ENCODE peak calls at places on chromosomes 7 and 10, in six cellular contexts. S, I, G, R, C and B are unnamed samples.

GRCh38 chr7:80884511-80885195 is 34.2 kb downstream of the SEMA3C start:
- DNase-seq in S (no peak), I (no peak), G (no peak), R (no peak), C (no peak), B (no peak)

GRCh38 chr10:118840071-118840775 is 85.5 kb upstream of the CACUL1 start:
- DNase-seq in S (peak), I (no peak), G (no peak), R (no peak), C (peak), B (no peak)

GRCh38 chr7:111595780-111596179 is 33.5 kb upstream of the IMMP2L start:
- DNase-seq in S (no peak), I (no peak), G (no peak), R (no peak), C (no peak), B (no peak)

GRCh38 chr7:80591654-80592053 is 46.8 kb upstream of the CD36 start:
- DNase-seq in S (no peak), I (no peak), G (no peak), R (no peak), C (no peak), B (peak)

GRCh38 chr7:116527521-116527920 is 2.7 kb downstream of the CAV1 start:
- DNase-seq in S (peak), I (no peak), G (no peak), R (no peak), C (no peak), B (no peak)

GRCh38 chr10:43698156-43698555 is 49.5 kb upstream of the ZNF32 start:
- DNase-seq in S (no peak), I (peak), G (peak), R (no peak), C (no peak), B (no peak)

GRCh38 chr10:62414359-62414758 is 40.2 kb downstream of the ZNF365 start:
- DNase-seq in S (peak), I (no peak), G (no peak), R (no peak), C (no peak), B (no peak)

GRCh38 chr7:55157347-55158105 is 138.7 kb downstream of the EGFR start:
- DNase-seq in S (no peak), I (peak), G (no peak), R (no peak), C (no peak), B (no peak)

GRCh38 chr7:77727936-77728701 is 31.9 kb downstream of the RSBN1L start:
- DNase-seq in S (peak), I (peak), G (no peak), R (no peak), C (no peak), B (no peak)

GRCh38 chr7:143214789-143215679 is 6.8 kb upstream of the TAS2R40 start:
- DNase-seq in S (peak), I (peak), G (no peak), R (peak), C (peak), B (peak)

GRCh38 chr7:79789584-79790345 is 336.3 kb upstream of the MAGI2 start:
- DNase-seq in S (no peak), I (no peak), G (no peak), R (no peak), C (no peak), B (no peak)

GRCh38 chr10:30804478-30805055 is 175.0 kb upstream of the LYZL2 start:
- DNase-seq in S (peak), I (no peak), G (no peak), R (no peak), C (no peak), B (no peak)

GRCh38 chr7:100629117-100629711 is 12.1 kb downstream of the TFR2 start:
- DNase-seq in S (peak), I (peak), G (no peak), R (no peak), C (peak), B (peak)

GRCh38 chr7:158527902-158528502 is 59.6 kb downstream of the PTPRN2 start:
- DNase-seq in S (no peak), I (no peak), G (no peak), R (no peak), C (no peak), B (no peak)

GRCh38 chr7:24786306-24786705 is 29.0 kb upstream of the GSDME start:
- DNase-seq in S (no peak), I (no peak), G (no peak), R (no peak), C (no peak), B (no peak)

GRCh38 chr10:69636626-69637550 is 6.8 kb downstream of the FAM241B start:
- DNase-seq in S (peak), I (no peak), G (no peak), R (peak), C (peak), B (peak)

GRCh38 chr10:3741688-3742461 is 43.1 kb downstream of the KLF6 start:
- DNase-seq in S (peak), I (no peak), G (no peak), R (no peak), C (no peak), B (no peak)

GRCh38 chr10:77328272-77328816 is 309.3 kb downstream of the KCNMA1 start:
- DNase-seq in S (peak), I (peak), G (no peak), R (peak), C (peak), B (peak)

GRCh38 chr10:90227259-90227658 is 525.9 kb downstream of the KIF20B start:
- DNase-seq in S (peak), I (no peak), G (no peak), R (no peak), C (peak), B (no peak)

GRCh38 chr7:8938036-8938435 is 504.6 kb downstream of the NXPH1 start:
- DNase-seq in S (no peak), I (no peak), G (no peak), R (no peak), C (no peak), B (no peak)

GRCh38 chr7:46363688-46364087 is 442.6 kb upstream of the IGFBP3 start:
- DNase-seq in S (no peak), I (no peak), G (no peak), R (no peak), C (no peak), B (no peak)

GRCh38 chr7:65980478-65981250 is 1.3 kb downstream of the GUSB start:
- DNase-seq in S (no peak), I (peak), G (peak), R (no peak), C (peak), B (peak)

GRCh38 chr7:107291434-107291833 is 122.6 kb downstream of the HBP1 start:
- DNase-seq in S (peak), I (no peak), G (no peak), R (no peak), C (no peak), B (no peak)

GRCh38 chr10:110789604-110790428 is 81.9 kb upstream of the PDCD4 start:
- DNase-seq in S (no peak), I (no peak), G (no peak), R (no peak), C (no peak), B (no peak)

GRCh38 chr7:105387621-105388372 is 924 bp downstream of the SRPK2 start:
- DNase-seq in S (peak), I (peak), G (peak), R (peak), C (peak), B (peak)

GRCh38 chr7:136063337-136063666 is 86.1 kb upstream of the MTPN start:
- DNase-seq in S (no peak), I (no peak), G (no peak), R (no peak), C (no peak), B (no peak)

GRCh38 chr10:28331821-28332220 is 29.0 kb upstream of the MPP7 start:
- DNase-seq in S (peak), I (no peak), G (no peak), R (no peak), C (no peak), B (no peak)

GRCh38 chr10:103470755-103471653 is 8.0 kb downstream of the CALHM3 start:
- DNase-seq in S (no peak), I (no peak), G (peak), R (no peak), C (peak), B (peak)

GRCh38 chr10:11517150-11517549 is 94.3 kb downstream of the USP6NL start:
- DNase-seq in S (peak), I (no peak), G (no peak), R (no peak), C (peak), B (no peak)

GRCh38 chr7:28151965-28152364 is 28.6 kb downstream of the JAZF1 start:
- DNase-seq in S (peak), I (no peak), G (no peak), R (no peak), C (no peak), B (peak)

GRCh38 chr7:118184392-118184899 is 482 bp downstream of the LSM8 start:
- DNase-seq in S (no peak), I (no peak), G (no peak), R (no peak), C (no peak), B (no peak)

GRCh38 chr7:25804154-25804553 is 347.8 kb upstream of the NFE2L3 start:
- DNase-seq in S (peak), I (no peak), G (no peak), R (no peak), C (no peak), B (no peak)

GRCh38 chr10:74889662-74889998 is 63.2 kb downstream of the KAT6B start:
- DNase-seq in S (no peak), I (no peak), G (no peak), R (no peak), C (no peak), B (no peak)

GRCh38 chr10:74891048-74891447 is 64.6 kb downstream of the KAT6B start:
- DNase-seq in S (no peak), I (no peak), G (no peak), R (no peak), C (no peak), B (no peak)

GRCh38 chr10:74887614-74888284 is 61.3 kb downstream of the KAT6B start:
- DNase-seq in S (no peak), I (no peak), G (no peak), R (no peak), C (no peak), B (no peak)

GRCh38 chr10:74890460-74890859 is 64.1 kb downstream of the KAT6B start:
- DNase-seq in S (no peak), I (no peak), G (no peak), R (no peak), C (no peak), B (no peak)

DNA sequence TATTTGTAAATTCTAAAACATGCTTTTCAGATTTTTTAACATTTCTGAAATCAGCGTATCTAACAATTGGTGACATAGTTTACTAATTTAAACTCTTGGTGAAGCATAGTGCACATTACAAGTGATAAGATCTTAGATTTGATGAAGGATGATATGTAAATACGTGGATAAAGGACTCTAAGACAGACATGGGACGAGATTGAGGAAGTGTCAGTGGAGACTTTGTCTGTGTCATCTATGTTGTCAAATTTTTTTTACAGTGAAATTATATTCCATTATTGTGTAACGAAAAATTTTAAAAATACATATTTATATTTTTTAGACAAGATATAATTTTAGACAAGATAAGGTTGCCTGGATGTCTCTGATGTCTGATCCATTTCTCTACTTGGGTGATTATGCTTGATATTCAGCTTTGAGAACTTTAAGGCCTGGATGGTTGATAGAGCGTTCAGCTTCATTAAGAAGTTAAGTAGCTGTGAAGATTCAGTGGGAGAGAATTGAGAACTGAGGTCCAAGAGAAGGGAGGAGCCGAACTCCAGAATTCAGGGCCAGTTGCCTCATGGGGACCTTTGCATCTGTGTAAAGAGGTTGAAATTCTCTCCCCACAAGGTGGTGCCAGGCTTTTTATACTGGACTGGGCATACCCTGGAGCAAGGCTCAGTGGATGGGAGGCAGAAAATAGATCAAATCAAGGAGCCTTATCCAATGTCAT is 62.7 kb downstream of the KAT6B start:
- DNase-seq in S (peak), I (no peak), G (no peak), R (no peak), C (peak), B (no peak)
- TF ChIP-seq CTCF in S (peak), I (peak), G (no peak), R (no peak), C (no peak), B (no peak)

GRCh38 chr7:23276381-23276780 is 22.8 kb upstream of the MALSU1 start:
- DNase-seq in S (no peak), I (no peak), G (no peak), R (no peak), C (peak), B (no peak)
- TF ChIP-seq CTCF in S (no peak), I (peak), G (no peak), R (no peak), C (peak), B (no peak)

DNA sequence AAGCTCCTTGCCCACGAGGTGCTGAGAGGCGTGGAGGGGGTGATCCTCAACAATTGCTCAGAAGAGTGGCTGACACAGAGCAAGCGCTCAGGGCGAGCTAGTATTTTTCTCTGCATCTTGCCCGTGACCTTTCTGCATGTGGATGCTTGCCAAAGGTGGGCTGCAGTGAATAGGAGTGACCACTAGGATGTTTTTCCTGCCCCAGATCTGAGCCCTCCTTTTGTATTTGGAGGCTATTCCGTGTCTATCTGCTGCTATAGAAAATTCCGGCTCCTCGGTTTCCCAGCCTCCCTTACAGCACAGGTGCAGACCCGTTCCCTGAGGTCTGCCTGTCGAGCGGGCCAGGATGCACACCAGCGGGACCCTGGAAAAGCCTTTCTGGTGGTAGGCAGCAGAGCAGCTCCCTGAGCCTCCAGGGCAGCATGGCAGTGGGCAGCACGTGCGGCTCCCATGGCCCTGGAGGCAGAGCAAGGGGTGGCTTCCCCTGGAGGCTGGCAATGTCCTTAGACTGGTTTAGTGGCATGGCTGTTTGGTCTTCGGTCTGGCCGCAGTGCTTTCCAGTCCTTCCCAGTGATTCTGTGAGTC is 145.1 kb upstream of the PCBD1 start:
- DNase-seq in S (no peak), I (no peak), G (peak), R (no peak), C (no peak), B (no peak)
- TF ChIP-seq CTCF in S (no peak), I (no peak), G (no peak), R (peak), C (no peak), B (no peak)

DNA sequence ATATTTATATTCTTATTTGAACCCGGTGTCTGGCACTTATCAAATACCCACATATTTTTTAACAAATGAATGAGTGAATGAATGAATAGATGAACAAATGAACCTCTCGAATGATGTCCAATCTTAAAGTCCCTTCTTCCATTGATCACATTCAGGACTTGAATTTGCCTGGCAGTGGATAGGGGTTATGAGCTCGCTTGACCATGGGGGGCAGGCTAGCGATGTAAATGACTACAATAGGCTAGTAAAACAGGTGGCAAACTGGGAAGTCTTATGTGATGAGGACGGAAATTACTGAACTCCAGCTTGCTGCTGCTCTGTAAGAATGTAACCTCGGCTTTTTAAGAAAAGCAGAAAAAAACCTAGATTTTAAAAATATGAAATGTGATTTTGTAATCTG is 247.7 kb upstream of the DKK1 start:
- DNase-seq in S (no peak), I (no peak), G (no peak), R (no peak), C (no peak), B (no peak)
- TF ChIP-seq CTCF in S (no peak), I (no peak), G (no peak), R (no peak), C (no peak), B (no peak)

GRCh38 chr7:151715661-151716338 is 161.1 kb downstream of the PRKAG2 start:
- DNase-seq in S (no peak), I (no peak), G (peak), R (no peak), C (no peak), B (no peak)
- TF ChIP-seq CTCF in S (no peak), I (no peak), G (no peak), R (no peak), C (no peak), B (no peak)